ENCODE peak calls at places on chromosomes 2 and 18, in nine cellular contexts. N, F, Y, G, J, W, L, T and V are unnamed samples.

GRCh38 chr2:74835831-74836674 is 2.1 kb downstream of the HK2 start:
- DNase-seq in F (no peak), J (no peak), G (peak), Y (no peak), T (no peak), L (no peak), W (no peak), N (peak), V (peak)

GRCh38 chr18:78826631-78827030 is 153.0 kb upstream of the SALL3 start:
- DNase-seq in L (no peak), J (no peak), Y (no peak), N (no peak), W (no peak), F (no peak), T (no peak), G (no peak), V (no peak)

GRCh38 chr2:215728504-215729065 is 284.8 kb downstream of the MREG start:
- DNase-seq in F (no peak), L (no peak), W (no peak), J (peak), N (no peak), Y (no peak), G (peak), T (no peak), V (no peak)

GRCh38 chr2:226172939-226173338 is 626.7 kb downstream of the IRS1 start:
- DNase-seq in F (no peak), T (no peak), G (no peak), L (no peak), J (no peak), W (no peak), N (no peak), Y (no peak), V (no peak)

GRCh38 chr18:26802330-26803200 is 62.9 kb downstream of the AQP4 start:
- DNase-seq in J (no peak), N (no peak), F (no peak), L (no peak), W (no peak), Y (peak), T (no peak), G (no peak), V (no peak)

GRCh38 chr2:158481116-158481515 is 24.4 kb downstream of the PKP4 start:
- DNase-seq in F (no peak), L (no peak), T (no peak), G (no peak), W (no peak), N (no peak), J (no peak), Y (no peak), V (no peak)

GRCh38 chr2:101967826-101968498 is 23.8 kb upstream of the IL1R2 start:
- DNase-seq in N (no peak), J (peak), T (no peak), L (no peak), W (no peak), F (no peak), G (peak), Y (peak), V (no peak)

GRCh38 chr2:15939556-15939853 is 845 bp upstream of the MYCN start:
- DNase-seq in G (no peak), W (peak), J (no peak), L (no peak), T (no peak), F (no peak), N (no peak), Y (peak), V (no peak)

GRCh38 chr2:73870084-73870483 is 22.7 kb upstream of the ACTG2 start:
- DNase-seq in N (no peak), Y (peak), L (no peak), J (peak), W (no peak), T (no peak), F (peak), G (peak), V (no peak)

GRCh38 chr2:7023542-7023941 is 106.3 kb downstream of the RNF144A start:
- DNase-seq in W (no peak), T (peak), F (no peak), Y (no peak), G (no peak), J (no peak), L (no peak), N (no peak), V (no peak)

GRCh38 chr18:57004366-57005121 is 142.3 kb upstream of the BOD1L2 start:
- DNase-seq in L (no peak), T (no peak), Y (no peak), N (no peak), W (no peak), F (no peak), J (peak), G (peak), V (no peak)

GRCh38 chr2:18123577-18123976 is 245.1 kb downstream of the KCNS3 start:
- DNase-seq in L (no peak), F (no peak), T (no peak), Y (no peak), N (no peak), W (no peak), J (no peak), G (no peak), V (no peak)

GRCh38 chr2:232986155-232986554 is 26.9 kb downstream of the NGEF start:
- DNase-seq in N (no peak), J (no peak), T (no peak), W (no peak), F (no peak), L (no peak), Y (no peak), G (no peak), V (no peak)

GRCh38 chr18:78972930-78973331 is 6.7 kb upstream of the SALL3 start:
- DNase-seq in W (peak), G (no peak), N (no peak), Y (no peak), J (no peak), F (no peak), L (no peak), T (no peak), V (no peak)

GRCh38 chr2:455913-456312 is 168.0 kb upstream of the ALKAL2 start:
- DNase-seq in L (no peak), J (no peak), Y (no peak), T (no peak), G (no peak), N (no peak), F (no peak), W (no peak), V (no peak)

GRCh38 chr18:21362921-21363320 is 120.9 kb downstream of the GREB1L start:
- DNase-seq in Y (no peak), N (no peak), L (no peak), J (no peak), G (no peak), T (no peak), F (no peak), W (no peak), V (no peak)

GRCh38 chr2:72236445-72237067 is 88.9 kb upstream of the CYP26B1 start:
- DNase-seq in J (peak), G (peak), T (no peak), L (no peak), Y (no peak), F (no peak), W (no peak), N (no peak), V (no peak)

GRCh38 chr18:58863539-58864145 is 1.0 kb upstream of the ZNF532 start:
- DNase-seq in N (peak), F (peak), T (peak), W (no peak), G (peak), Y (peak), J (no peak), L (no peak), V (peak)

GRCh38 chr2:148565272-148565894 is 79.2 kb upstream of the EPC2 start:
- DNase-seq in T (no peak), Y (no peak), W (no peak), L (no peak), F (no peak), G (peak), J (no peak), N (peak), V (no peak)

GRCh38 chr2:128420776-128421175 is 102.1 kb upstream of the HS6ST1 start:
- DNase-seq in G (no peak), J (no peak), L (no peak), F (peak), N (no peak), W (no peak), Y (no peak), T (peak), V (no peak)

GRCh38 chr18:51149605-51150429 is 47.7 kb downstream of the MEX3C start:
- DNase-seq in N (no peak), W (no peak), F (no peak), J (peak), Y (no peak), L (no peak), T (no peak), G (peak), V (no peak)

GRCh38 chr2:65032016-65032975 is 23.9 kb upstream of the CEP68 start:
- DNase-seq in N (no peak), G (no peak), F (peak), Y (no peak), T (no peak), W (no peak), J (no peak), L (no peak), V (no peak)

GRCh38 chr2:70523996-70524965 is 29.3 kb downstream of the TGFA start:
- DNase-seq in Y (peak), J (peak), N (no peak), L (no peak), W (peak), T (no peak), G (peak), F (peak), V (no peak)

GRCh38 chr2:120483355-120483754 is 137.4 kb downstream of the INHBB start:
- DNase-seq in L (no peak), T (no peak), J (no peak), G (no peak), W (no peak), Y (no peak), N (peak), F (no peak), V (no peak)

GRCh38 chr18:9810216-9810804 is 75.5 kb upstream of the TXNDC2 start:
- DNase-seq in J (no peak), L (no peak), G (no peak), F (no peak), T (no peak), N (no peak), W (no peak), Y (no peak), V (no peak)

GRCh38 chr2:36770542-36771287 is 74.2 kb downstream of the VIT start:
- DNase-seq in T (no peak), L (no peak), W (peak), J (no peak), G (peak), F (no peak), Y (peak), N (peak), V (peak)

GRCh38 chr2:239021651-239022436 is 174.0 kb downstream of the TWIST2 start:
- DNase-seq in G (no peak), W (no peak), T (no peak), J (no peak), Y (no peak), F (no peak), N (no peak), L (no peak), V (no peak)

GRCh38 chr2:212540356-212540755 is 1.8 kb upstream of the ERBB4 start:
- DNase-seq in T (no peak), L (no peak), G (no peak), N (no peak), F (no peak), W (no peak), Y (no peak), J (no peak), V (no peak)

GRCh38 chr18:31399336-31400032 is 22.9 kb downstream of the DSG4 start:
- DNase-seq in W (no peak), F (no peak), Y (no peak), T (no peak), G (no peak), L (no peak), J (no peak), N (no peak), V (no peak)

GRCh38 chr2:204268971-204269370 is 276.3 kb upstream of the PARD3B start:
- DNase-seq in F (no peak), Y (no peak), T (no peak), J (no peak), W (no peak), G (no peak), L (no peak), N (no peak), V (no peak)

GRCh38 chr2:21676676-21677075 is 552.9 kb downstream of the TDRD15 start:
- DNase-seq in J (no peak), G (peak), L (no peak), W (no peak), Y (no peak), N (no peak), F (no peak), T (no peak), V (no peak)

GRCh38 chr2:169895294-169895985 is 68.2 kb downstream of the UBR3 start:
- DNase-seq in T (no peak), W (no peak), Y (no peak), J (peak), F (no peak), L (no peak), G (peak), N (no peak), V (no peak)

GRCh38 chr2:118312963-118313756 is 224.9 kb downstream of the INSIG2 start:
- DNase-seq in G (no peak), N (no peak), L (no peak), J (no peak), W (no peak), F (no peak), T (no peak), Y (no peak), V (peak)